ENCODE peak calls at places on chromosomes 4 and X, in ten cellular contexts. V, G, Z, B, F, L, K, Y, M and D are unnamed samples.

GRCh38 chr4:169649545-169650226 is 29.3 kb downstream of the CLCN3 start:
- DNase-seq in V (no peak), G (no peak), Z (peak), B (no peak), F (no peak), L (no peak), K (no peak), Y (no peak), M (no peak), D (no peak)

GRCh38 chr4:156609421-156609820 is 362.2 kb downstream of the PDGFC start:
- DNase-seq in V (peak), G (no peak), Z (no peak), B (no peak), F (no peak), L (no peak), K (no peak), Y (no peak), M (no peak), D (no peak)

GRCh38 chrX:3346436-3347329 is at the start of gene MXRA5:
- DNase-seq in V (no peak), G (no peak), Z (peak), B (no peak), F (peak), L (no peak), K (no peak), Y (no peak), M (peak), D (no peak)

GRCh38 chrX:11266329-11266830 is 26.8 kb upstream of the AMELX start:
- DNase-seq in V (no peak), G (no peak), Z (no peak), B (no peak), F (no peak), L (no peak), K (no peak), Y (no peak), M (no peak), D (no peak)

GRCh38 chrX:71533850-71534515 is 1.1 kb downstream of the OGT start:
- DNase-seq in V (peak), G (no peak), Z (peak), B (peak), F (peak), L (no peak), K (peak), Y (peak), M (peak), D (peak)

GRCh38 chr4:127788517-127788916 is 6.4 kb downstream of the HSPA4L start:
- DNase-seq in V (no peak), G (no peak), Z (no peak), B (no peak), F (peak), L (no peak), K (no peak), Y (no peak), M (no peak), D (no peak)

GRCh38 chr4:186946682-186947294 is 223.1 kb upstream of the FAT1 start:
- DNase-seq in V (peak), G (no peak), Z (no peak), B (no peak), F (no peak), L (no peak), K (no peak), Y (no peak), M (no peak), D (peak)

GRCh38 chr4:40685300-40685699 is 55.6 kb upstream of the RBM47 start:
- DNase-seq in V (no peak), G (no peak), Z (no peak), B (no peak), F (peak), L (no peak), K (no peak), Y (no peak), M (no peak), D (no peak)

GRCh38 chr4:27929141-27929540 is 1068.5 kb downstream of the STIM2 start:
- DNase-seq in V (no peak), G (no peak), Z (no peak), B (no peak), F (no peak), L (no peak), K (no peak), Y (no peak), M (no peak), D (no peak)

GRCh38 chrX:22577181-22577580 is 304.5 kb downstream of the CBLL2 start:
- DNase-seq in V (no peak), G (peak), Z (no peak), B (no peak), F (peak), L (no peak), K (no peak), Y (no peak), M (no peak), D (no peak)

GRCh38 chrX:94400488-94400887 is 726.5 kb downstream of the FAM133A start:
- DNase-seq in V (no peak), G (no peak), Z (no peak), B (no peak), F (no peak), L (no peak), K (no peak), Y (no peak), M (no peak), D (no peak)

GRCh38 chr4:37754410-37755185 is 68.4 kb upstream of the RELL1 start:
- DNase-seq in V (no peak), G (no peak), Z (no peak), B (no peak), F (no peak), L (no peak), K (no peak), Y (no peak), M (no peak), D (peak)

GRCh38 chr4:54553001-54553400 is 104.8 kb upstream of the KIT start:
- DNase-seq in V (no peak), G (no peak), Z (no peak), B (no peak), F (peak), L (no peak), K (no peak), Y (no peak), M (no peak), D (no peak)

GRCh38 chr4:183873389-183874185 is 31.5 kb upstream of the STOX2 start:
- DNase-seq in V (no peak), G (no peak), Z (no peak), B (no peak), F (no peak), L (no peak), K (no peak), Y (no peak), M (no peak), D (no peak)

GRCh38 chr4:53313510-53313909 is 52.4 kb downstream of the SCFD2 start:
- DNase-seq in V (no peak), G (no peak), Z (no peak), B (no peak), F (no peak), L (no peak), K (no peak), Y (no peak), M (peak), D (no peak)

GRCh38 chr4:147550626-147551250 is 66.5 kb upstream of the TMEM184C start:
- DNase-seq in V (no peak), G (peak), Z (no peak), B (no peak), F (peak), L (no peak), K (no peak), Y (no peak), M (no peak), D (no peak)

GRCh38 chr4:57100979-57101629 is 9.1 kb downstream of the IGFBP7 start:
- DNase-seq in V (no peak), G (no peak), Z (no peak), B (no peak), F (peak), L (no peak), K (no peak), Y (no peak), M (no peak), D (no peak)

GRCh38 chrX:110791206-110791605 is 4.4 kb downstream of the CHRDL1 start:
- DNase-seq in V (no peak), G (no peak), Z (no peak), B (no peak), F (no peak), L (no peak), K (no peak), Y (no peak), M (no peak), D (no peak)

GRCh38 chr4:100450449-100450848 is 67.4 kb downstream of the EMCN start:
- DNase-seq in V (no peak), G (no peak), Z (no peak), B (no peak), F (no peak), L (no peak), K (no peak), Y (no peak), M (no peak), D (no peak)

GRCh38 chr4:110055014-110055768 is 142.5 kb downstream of the EGF start:
- DNase-seq in V (no peak), G (peak), Z (no peak), B (no peak), F (peak), L (no peak), K (no peak), Y (no peak), M (no peak), D (no peak)

GRCh38 chr4:75922588-75922987 is 18.2 kb downstream of the NAAA start:
- DNase-seq in V (no peak), G (no peak), Z (no peak), B (no peak), F (no peak), L (no peak), K (no peak), Y (no peak), M (no peak), D (no peak)

GRCh38 chr4:185142563-185142910 is 529 bp upstream of the SLC25A4 start:
- DNase-seq in V (no peak), G (no peak), Z (no peak), B (no peak), F (no peak), L (no peak), K (no peak), Y (no peak), M (no peak), D (no peak)

GRCh38 chrX:133570549-133570948 is 155.3 kb upstream of the GPC4 start:
- DNase-seq in V (no peak), G (no peak), Z (no peak), B (no peak), F (no peak), L (no peak), K (no peak), Y (no peak), M (no peak), D (no peak)

GRCh38 chrX:23726196-23726595 is 16.9 kb downstream of the ACOT9 start:
- DNase-seq in V (no peak), G (no peak), Z (no peak), B (no peak), F (no peak), L (no peak), K (no peak), Y (no peak), M (no peak), D (no peak)

GRCh38 chr4:15920723-15921591 is 17.6 kb downstream of the FGFBP1 start:
- DNase-seq in V (peak), G (peak), Z (no peak), B (no peak), F (peak), L (peak), K (peak), Y (no peak), M (no peak), D (no peak)

GRCh38 chr4:165383757-165384156 is 4.9 kb downstream of the CPE start:
- DNase-seq in V (no peak), G (no peak), Z (no peak), B (no peak), F (no peak), L (no peak), K (no peak), Y (no peak), M (no peak), D (no peak)

GRCh38 chr4:4506961-4507360 is 34.9 kb downstream of the STX18 start:
- DNase-seq in V (peak), G (no peak), Z (no peak), B (no peak), F (no peak), L (no peak), K (no peak), Y (no peak), M (no peak), D (no peak)

GRCh38 chr4:133775881-133776280 is 425.7 kb downstream of the PABPC4L start:
- DNase-seq in V (no peak), G (peak), Z (no peak), B (no peak), F (peak), L (no peak), K (no peak), Y (no peak), M (no peak), D (no peak)

GRCh38 chrX:15336023-15336413 is 695 bp upstream of the PIGA start:
- DNase-seq in V (peak), G (peak), Z (no peak), B (no peak), F (peak), L (peak), K (no peak), Y (peak), M (no peak), D (no peak)

GRCh38 chr4:81470456-81471327 is 1.0 kb downstream of the RASGEF1B start:
- DNase-seq in V (peak), G (no peak), Z (peak), B (peak), F (peak), L (no peak), K (peak), Y (no peak), M (no peak), D (no peak)

GRCh38 chr4:159178147-159178541 is 75.3 kb downstream of the RAPGEF2 start:
- DNase-seq in V (no peak), G (no peak), Z (no peak), B (no peak), F (peak), L (peak), K (no peak), Y (no peak), M (no peak), D (no peak)

GRCh38 chrX:119236599-119237525 is 777 bp downstream of the PGRMC1 start:
- DNase-seq in V (peak), G (no peak), Z (peak), B (peak), F (peak), L (no peak), K (peak), Y (no peak), M (no peak), D (no peak)

GRCh38 chr4:175705407-175705806 is 106.7 kb downstream of the GPM6A start:
- DNase-seq in V (no peak), G (no peak), Z (peak), B (no peak), F (peak), L (no peak), K (no peak), Y (no peak), M (peak), D (no peak)

GRCh38 chr4:148044889-148045352 is 313.0 kb downstream of the ARHGAP10 start:
- DNase-seq in V (no peak), G (no peak), Z (no peak), B (no peak), F (peak), L (no peak), K (no peak), Y (no peak), M (no peak), D (no peak)

GRCh38 chrX:53223955-53224859 is 800 bp downstream of the KDM5C start:
- DNase-seq in V (peak), G (peak), Z (no peak), B (no peak), F (peak), L (no peak), K (no peak), Y (no peak), M (no peak), D (peak)

GRCh38 chrX:53224860-53225797 is at the start of gene KDM5C:
- DNase-seq in V (peak), G (peak), Z (peak), B (peak), F (peak), L (peak), K (peak), Y (peak), M (peak), D (peak)

GRCh38 chrX:53227224-53227765 is 2.3 kb upstream of the KDM5C start:
- DNase-seq in V (no peak), G (no peak), Z (no peak), B (no peak), F (no peak), L (no peak), K (no peak), Y (no peak), M (no peak), D (no peak)

DNA sequence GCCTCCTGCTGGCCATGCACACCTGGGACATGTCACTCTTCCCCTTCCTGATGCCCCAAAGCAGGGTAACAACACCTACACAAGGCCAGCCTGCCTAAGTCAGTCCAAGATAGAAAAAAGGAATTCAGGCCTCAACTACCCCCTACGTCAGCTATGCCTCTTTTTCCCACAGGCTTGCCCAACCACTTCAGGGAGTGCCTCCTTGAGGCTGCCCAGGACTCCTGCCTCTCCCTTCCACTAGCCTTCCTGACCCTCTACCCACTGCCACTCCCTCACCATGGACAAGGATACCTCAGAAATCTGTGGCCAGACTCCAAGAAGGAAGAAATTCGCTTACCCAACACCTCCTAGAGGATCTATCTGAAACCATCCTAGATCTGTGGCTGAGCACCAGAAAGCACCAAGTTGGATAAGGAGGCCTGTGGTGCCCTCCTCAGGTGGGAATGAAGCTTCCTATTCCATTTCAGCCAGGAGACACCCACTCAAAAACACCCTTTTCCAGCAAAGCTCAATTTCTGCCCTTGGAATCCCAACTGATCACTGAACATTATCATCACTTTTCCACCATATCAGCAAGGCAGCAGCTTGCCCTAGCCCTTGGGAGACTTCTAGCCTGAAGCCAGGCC is 1.8 kb downstream of the KDM5C start:
- DNase-seq in V (peak), G (no peak), Z (no peak), B (no peak), F (peak), L (no peak), K (no peak), Y (no peak), M (no peak), D (no peak)
- H3K4me3 ChIP-seq in V (peak), G (peak), Z (peak), B (peak), F (peak), L (peak), K (peak), Y (peak), M (peak), D (peak)

GRCh38 chr4:1015179-1015578 is 3.8 kb downstream of the FGFRL1 start:
- DNase-seq in V (no peak), G (no peak), Z (no peak), B (no peak), F (no peak), L (no peak), K (no peak), Y (no peak), M (no peak), D (no peak)

GRCh38 chr4:1014395-1015167 is 3.2 kb downstream of the FGFRL1 start:
- DNase-seq in V (no peak), G (no peak), Z (no peak), B (no peak), F (no peak), L (no peak), K (no peak), Y (no peak), M (no peak), D (no peak)

GRCh38 chr4:1011022-1011694 is at the start of gene FGFRL1:
- DNase-seq in V (peak), G (no peak), Z (peak), B (peak), F (peak), L (peak), K (peak), Y (peak), M (peak), D (peak)

GRCh38 chr4:1012031-1012739 is 759 bp downstream of the FGFRL1 start:
- DNase-seq in V (peak), G (no peak), Z (no peak), B (no peak), F (peak), L (no peak), K (peak), Y (peak), M (no peak), D (no peak)

DNA sequence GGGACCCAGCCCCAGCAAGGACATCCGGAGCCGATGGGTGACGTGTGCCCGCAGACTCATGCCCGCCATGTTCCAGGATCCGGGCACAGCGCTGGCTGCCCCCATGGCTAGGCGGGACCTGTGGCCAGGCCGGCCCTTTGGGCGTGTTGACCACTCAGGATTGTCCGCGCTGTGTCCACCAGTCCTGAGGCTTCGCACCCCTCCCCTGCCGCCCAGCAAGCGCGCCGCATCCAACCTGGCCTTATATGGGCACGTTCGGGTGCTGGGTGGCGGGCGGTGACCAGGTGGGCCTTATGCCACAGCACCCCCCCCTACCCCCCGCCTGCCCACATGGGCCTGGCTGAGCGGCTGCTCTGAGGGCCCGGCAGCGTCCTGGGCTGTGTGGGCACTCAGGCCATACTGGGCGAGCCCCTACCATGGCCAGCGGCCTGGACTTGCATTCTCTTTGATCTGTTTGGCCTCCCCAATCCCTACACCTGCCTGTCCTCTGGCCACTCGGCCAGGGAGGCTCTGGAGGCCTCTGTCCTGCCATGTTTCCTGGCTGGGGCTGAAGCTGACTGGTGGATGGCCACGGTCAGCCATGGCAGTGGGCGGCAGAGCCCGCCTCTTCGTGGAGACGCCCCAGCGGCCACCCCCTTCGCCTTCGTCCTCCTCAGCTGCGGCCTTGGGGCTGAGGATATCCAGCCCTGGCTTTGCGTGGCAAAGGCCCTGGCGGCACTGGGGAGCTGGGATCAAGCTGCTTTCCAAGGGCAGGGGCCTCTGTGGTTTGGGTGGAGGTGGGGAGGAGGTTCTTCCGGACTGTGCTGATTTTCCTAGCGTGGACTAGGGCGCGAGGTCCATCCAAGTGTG is 2.0 kb downstream of the FGFRL1 start:
- DNase-seq in V (no peak), G (no peak), Z (no peak), B (no peak), F (no peak), L (no peak), K (no peak), Y (no peak), M (no peak), D (no peak)
- H3K4me3 ChIP-seq in V (no peak), G (no peak), Z (no peak), B (no peak), F (no peak), L (no peak), K (no peak), Y (no peak), M (peak), D (no peak)

DNA sequence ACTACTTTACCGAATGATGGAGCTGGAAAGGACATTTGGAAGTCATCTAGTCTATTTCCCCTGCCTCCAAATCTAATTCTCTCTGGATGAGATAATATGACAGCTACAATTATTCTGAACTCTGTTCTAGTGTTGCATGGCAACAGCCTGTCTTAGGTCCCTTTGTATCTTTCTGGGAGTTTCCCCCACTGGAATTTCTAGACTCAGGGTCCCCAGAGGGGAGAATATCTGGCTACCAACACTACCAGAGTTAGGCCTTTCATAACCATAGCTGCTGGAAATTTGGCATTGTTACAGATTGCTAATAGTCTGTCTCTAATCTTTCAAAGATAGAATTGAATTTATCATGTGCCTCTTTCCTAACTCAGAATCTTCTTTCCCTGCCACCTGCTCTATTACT is 4.5 kb downstream of the MSN start:
- DNase-seq in V (no peak), G (no peak), Z (no peak), B (no peak), F (peak), L (no peak), K (no peak), Y (no peak), M (no peak), D (no peak)
- H3K4me3 ChIP-seq in V (no peak), G (no peak), Z (no peak), B (no peak), F (peak), L (peak), K (peak), Y (no peak), M (no peak), D (no peak)

GRCh38 chr4:140568507-140569306 is at the start of gene UCP1:
- DNase-seq in V (peak), G (no peak), Z (no peak), B (no peak), F (peak), L (no peak), K (peak), Y (no peak), M (peak), D (no peak)

GRCh38 chr4:140571620-140572019 is 2.9 kb upstream of the UCP1 start:
- DNase-seq in V (no peak), G (no peak), Z (no peak), B (no peak), F (no peak), L (no peak), K (no peak), Y (no peak), M (no peak), D (no peak)

GRCh38 chr4:140569307-140569638 is 512 bp upstream of the UCP1 start:
- DNase-seq in V (no peak), G (no peak), Z (no peak), B (no peak), F (no peak), L (no peak), K (no peak), Y (no peak), M (no peak), D (no peak)

GRCh38 chr4:140567722-140568121 is 1.0 kb downstream of the UCP1 start:
- DNase-seq in V (no peak), G (no peak), Z (no peak), B (no peak), F (peak), L (no peak), K (no peak), Y (no peak), M (peak), D (no peak)
- H3K4me3 ChIP-seq in V (no peak), G (peak), Z (no peak), B (peak), F (peak), L (no peak), K (peak), Y (no peak), M (peak), D (no peak)